ENCODE peak calls at places on chromosome 10, in nine cellular contexts. K is fibroblast of pulmonary artery, X is RWPE1, D is left lung, S is AG10803, E is brain microvascular endothelial cell, L is upper lobe of right lung, R is IMR-90, T is PC-9. P is an unnamed sample.

GRCh38 chr10:102457591-102458150 is 6.3 kb upstream of the C10orf95 start:
- DNase-seq in K (no peak), X (no peak), D (no peak), S (no peak), E (no peak), L (no peak), R (no peak), T (no peak), P (no peak)

GRCh38 chr10:734481-734880 is 45.0 kb upstream of the DIP2C start:
- DNase-seq in K (no peak), X (no peak), D (no peak), S (peak; percentile 60), E (no peak), L (no peak), R (no peak), T (no peak), P (no peak)

GRCh38 chr10:30392564-30392990 is 41.4 kb upstream of the MAP3K8 start:
- DNase-seq in K (peak; percentile 69), X (peak; percentile 82), D (peak; percentile 79), S (peak; percentile 45), E (peak; percentile 27), L (peak; percentile 85), R (peak; percentile 42), T (peak; percentile 72), P (peak; percentile 85)

GRCh38 chr10:1114355-1115261 is 58.4 kb downstream of the WDR37 start:
- DNase-seq in K (no peak), X (no peak), D (no peak), S (no peak), E (no peak), L (no peak), R (no peak), T (no peak), P (no peak)

GRCh38 chr10:43136995-43137700 is 1.1 kb upstream of the CSGALNACT2 start:
- DNase-seq in K (peak; percentile 31), X (no peak), D (no peak), S (peak; percentile 59), E (no peak), L (no peak), R (peak; percentile 21), T (no peak), P (no peak)

GRCh38 chr10:101834341-101834740 is 9.3 kb downstream of the KCNIP2 start:
- DNase-seq in K (no peak), X (no peak), D (peak; percentile 76), S (no peak), E (no peak), L (peak; percentile 85), R (no peak), T (no peak), P (no peak)

GRCh38 chr10:37760817-37761216 is 96.6 kb downstream of the ZNF248 start:
- DNase-seq in K (no peak), X (peak; percentile 49), D (no peak), S (peak; percentile 6), E (no peak), L (no peak), R (no peak), T (no peak), P (no peak)

GRCh38 chr10:34539533-34540315 is 275.4 kb downstream of the PARD3 start:
- DNase-seq in K (peak; percentile 46), X (no peak), D (peak; percentile 44), S (peak; percentile 71), E (peak; percentile 19), L (no peak), R (no peak), T (no peak), P (no peak)

GRCh38 chr10:105974803-105975456 is 1189.6 kb downstream of the SORCS1 start:
- DNase-seq in K (peak; percentile 43), X (peak; percentile 20), D (no peak), S (peak; percentile 29), E (no peak), L (no peak), R (peak; percentile 1), T (no peak), P (no peak)

GRCh38 chr10:44995914-44996633 is 4.6 kb upstream of the ZNF22 start:
- DNase-seq in K (peak; percentile 84), X (no peak), D (no peak), S (peak; percentile 85), E (peak; percentile 32), L (no peak), R (peak; percentile 71), T (peak; percentile 36), P (no peak)

GRCh38 chr10:5893321-5893720 is 3.3 kb downstream of the FBH1 start:
- DNase-seq in K (no peak), X (no peak), D (no peak), S (no peak), E (no peak), L (no peak), R (no peak), T (no peak), P (no peak)

GRCh38 chr10:61284222-61284890 is 168.8 kb downstream of the TMEM26 start:
- DNase-seq in K (peak; percentile 79), X (peak; percentile 15), D (no peak), S (peak; percentile 69), E (peak; percentile 64), L (no peak), R (peak; percentile 77), T (no peak), P (peak; percentile 16)

GRCh38 chr10:130745251-130745650 is 566.3 kb downstream of the TCERG1L start:
- DNase-seq in K (no peak), X (no peak), D (no peak), S (no peak), E (no peak), L (peak; percentile 38), R (no peak), T (no peak), P (no peak)

GRCh38 chr10:121900443-121901174 is 27.2 kb downstream of the ATE1 start:
- DNase-seq in K (peak; percentile 83), X (peak; percentile 67), D (no peak), S (peak; percentile 69), E (peak; percentile 46), L (no peak), R (peak; percentile 71), T (no peak), P (peak; percentile 10)

GRCh38 chr10:60964257-60965235 is 20.6 kb upstream of the RHOBTB1 start:
- DNase-seq in K (peak; percentile 90), X (peak; percentile 80), D (peak; percentile 48), S (peak; percentile 89), E (peak; percentile 66), L (no peak), R (peak; percentile 91), T (peak; percentile 64), P (peak; percentile 79)

GRCh38 chr10:124612611-124613498 is 131.3 kb downstream of the FAM53B start:
- DNase-seq in K (peak; percentile 37), X (no peak), D (no peak), S (no peak), E (peak; percentile 18), L (no peak), R (peak; percentile 15), T (peak; percentile 79), P (peak; percentile 46)
- TF ChIP-seq CTCF in K (no peak), X (no peak), D (no peak), S (no peak), E (no peak), L (no peak), R (no peak), T (no peak), P (no peak)

GRCh38 chr10:132788180-132788830 is 2.4 kb upstream of the NKX6-2 start:
- DNase-seq in K (peak; percentile 11), X (peak; percentile 42), D (no peak), S (peak; percentile 8), E (no peak), L (no peak), R (peak; percentile 16), T (no peak), P (no peak)
- TF ChIP-seq CTCF in K (no peak), X (no peak), D (no peak), S (peak; percentile 13), E (peak; percentile 47), L (no peak), R (peak; percentile 41), T (no peak), P (no peak)

GRCh38 chr10:33153968-33154327 is 180.5 kb downstream of the NRP1 start:
- DNase-seq in K (no peak), X (no peak), D (no peak), S (no peak), E (no peak), L (no peak), R (no peak), T (no peak), P (no peak)

GRCh38 chr10:33153266-33153967 is 181.1 kb downstream of the NRP1 start:
- DNase-seq in K (no peak), X (no peak), D (no peak), S (no peak), E (no peak), L (no peak), R (no peak), T (no peak), P (no peak)

GRCh38 chr10:33154590-33154989 is 179.9 kb downstream of the NRP1 start:
- DNase-seq in K (no peak), X (no peak), D (no peak), S (peak; percentile 94), E (no peak), L (no peak), R (no peak), T (no peak), P (no peak)

GRCh38 chr10:33157108-33157507 is 177.4 kb downstream of the NRP1 start:
- DNase-seq in K (peak; percentile 86), X (peak; percentile 21), D (no peak), S (peak; percentile 76), E (peak; percentile 67), L (no peak), R (peak; percentile 68), T (no peak), P (no peak)

GRCh38 chr10:33155720-33156638 is 178.5 kb downstream of the NRP1 start:
- DNase-seq in K (peak; percentile 72), X (peak; percentile 55), D (no peak), S (peak; percentile 81), E (peak; percentile 69), L (no peak), R (peak; percentile 91), T (peak; percentile 21), P (peak; percentile 72)
- TF ChIP-seq CTCF in K (peak; percentile 69), X (no peak), D (peak; percentile 59), S (peak; percentile 76), E (peak; percentile 77), L (peak; percentile 59), R (peak; percentile 90), T (peak; percentile 75), P (peak; percentile 76)

GRCh38 chr10:116769791-116770190 is 27.4 kb upstream of the HSPA12A start:
- DNase-seq in K (peak; percentile 84), X (peak; percentile 29), D (no peak), S (peak; percentile 43), E (peak; percentile 92), L (no peak), R (peak; percentile 80), T (no peak), P (no peak)

GRCh38 chr10:116770281-116770680 is 27.9 kb upstream of the HSPA12A start:
- DNase-seq in K (no peak), X (no peak), D (no peak), S (no peak), E (no peak), L (no peak), R (no peak), T (no peak), P (no peak)

GRCh38 chr10:116771891-116772290 is 29.5 kb upstream of the HSPA12A start:
- DNase-seq in K (no peak), X (no peak), D (no peak), S (no peak), E (no peak), L (no peak), R (no peak), T (no peak), P (no peak)

GRCh38 chr10:116772901-116773300 is 30.5 kb upstream of the HSPA12A start:
- DNase-seq in K (no peak), X (no peak), D (no peak), S (no peak), E (no peak), L (no peak), R (no peak), T (no peak), P (no peak)

GRCh38 chr10:116771101-116771705 is 28.8 kb upstream of the HSPA12A start:
- DNase-seq in K (peak; percentile 95), X (peak; percentile 99), D (peak; percentile 44), S (peak; percentile 93), E (peak; percentile 85), L (no peak), R (peak; percentile 95), T (no peak), P (no peak)
- TF ChIP-seq CTCF in K (no peak), X (no peak), D (no peak), S (peak; percentile 12), E (no peak), L (no peak), R (peak; percentile 2), T (no peak), P (no peak)

P was measured in Calu3.